ENCODE peak calls at places on chromosome 21, in ten cellular contexts. P is heart left ventricle, K is IMR-90, Y is astrocyte of the cerebellum, G is astrocyte of the spinal cord, R is cardiac fibroblast, I is fibroblast of mammary gland, A is brain microvascular endothelial cell, T is fibroblast of lung, V is mammary epithelial cell. N is an unnamed sample.

GRCh38 chr21:33940164-33940563 is 24.6 kb upstream of the ATP5PO start:
- DNase-seq in K (peak), Y (no peak), P (no peak), R (peak), V (no peak), G (peak), I (peak), T (peak), A (peak), N (peak)

GRCh38 chr21:32137266-32137665 is 141.6 kb downstream of the MIS18A start:
- DNase-seq in I (no peak), G (no peak), T (no peak), K (no peak), Y (no peak), R (no peak), P (no peak), A (no peak), V (no peak), N (no peak)

GRCh38 chr21:44087426-44088400 is 19.5 kb upstream of the PWP2 start:
- DNase-seq in V (no peak), T (no peak), P (no peak), G (no peak), R (no peak), I (no peak), Y (no peak), A (no peak), K (no peak), N (no peak)

GRCh38 chr21:40146201-40146890 is 279.1 kb downstream of the PCP4 start:
- DNase-seq in R (no peak), T (no peak), A (no peak), V (peak), P (no peak), G (no peak), I (peak), Y (no peak), K (no peak), N (no peak)

GRCh38 chr21:42097274-42097673 is 26.2 kb downstream of the UMODL1 start:
- DNase-seq in P (no peak), I (no peak), R (no peak), G (no peak), T (no peak), K (peak), A (no peak), Y (no peak), V (no peak), N (no peak)

GRCh38 chr21:45579383-45580180 is 37.3 kb upstream of the SLC19A1 start:
- DNase-seq in G (no peak), I (no peak), P (no peak), Y (no peak), T (no peak), K (no peak), V (no peak), A (no peak), R (no peak), N (no peak)

GRCh38 chr21:44748621-44749020 is 37.2 kb upstream of the TSPEAR start:
- DNase-seq in T (no peak), P (no peak), Y (no peak), R (no peak), I (no peak), V (no peak), G (no peak), K (no peak), A (no peak), N (no peak)

GRCh38 chr21:42350271-42350885 is 416 bp downstream of the TFF2 start:
- DNase-seq in K (no peak), Y (no peak), G (no peak), I (no peak), V (no peak), A (no peak), T (no peak), R (no peak), P (no peak), N (no peak)

GRCh38 chr21:46347791-46348381 is 23.9 kb downstream of the PCNT start:
- DNase-seq in Y (no peak), A (no peak), G (peak), I (peak), K (no peak), T (peak), R (peak), P (peak), V (no peak), N (peak)

GRCh38 chr21:26385721-26386120 is 187.4 kb downstream of the CYYR1 start:
- DNase-seq in G (peak), T (peak), R (peak), Y (no peak), P (no peak), A (no peak), V (peak), K (no peak), I (peak), N (peak)

GRCh38 chr21:32956257-32956656 is 69.5 kb upstream of the OLIG2 start:
- DNase-seq in A (no peak), G (no peak), Y (no peak), V (no peak), K (no peak), P (no peak), T (no peak), R (no peak), I (no peak), N (no peak)

GRCh38 chr21:45590246-45590725 is 48.0 kb upstream of the SLC19A1 start:
- DNase-seq in K (peak), G (peak), V (peak), I (peak), Y (no peak), A (no peak), R (peak), T (peak), P (peak), N (peak)

GRCh38 chr21:42199488-42200463 is 19.2 kb upstream of the ABCG1 start:
- DNase-seq in T (peak), Y (no peak), G (peak), V (peak), K (peak), A (peak), R (peak), P (no peak), I (peak), N (peak)

GRCh38 chr21:42548687-42549406 is 35.2 kb downstream of the SLC37A1 start:
- DNase-seq in I (no peak), A (no peak), R (no peak), G (no peak), K (no peak), V (no peak), P (peak), T (no peak), Y (no peak), N (no peak)

DNA sequence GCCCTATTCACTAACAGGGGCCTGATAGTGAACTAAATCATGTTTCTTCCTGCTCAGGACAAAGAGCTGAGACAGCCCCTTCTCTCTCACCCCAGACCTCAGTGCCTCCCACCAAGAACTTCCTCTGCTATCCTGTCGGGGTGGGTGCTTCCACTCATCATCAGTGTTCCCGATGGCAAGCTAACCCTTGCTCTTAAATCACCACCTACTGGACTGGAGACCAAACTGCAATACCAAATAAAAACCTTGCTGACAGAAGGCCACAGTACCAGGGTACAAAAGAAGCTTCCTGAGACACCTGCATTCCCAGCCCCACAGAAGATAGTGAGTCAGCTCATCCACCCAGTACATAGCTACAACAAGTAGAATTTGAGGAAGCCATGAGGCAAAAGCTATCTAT is 799.5 kb downstream of the LTN1 start:
- DNase-seq in T (no peak), G (no peak), V (no peak), P (no peak), R (no peak), I (no peak), A (no peak), K (no peak), Y (no peak), N (no peak)
- TF ChIP-seq CTCF in T (no peak), G (no peak), V (no peak), P (no peak), R (peak), I (no peak), A (peak), K (no peak), Y (no peak), N (no peak)

GRCh38 chr21:16590186-16590585 is 860.4 kb downstream of the USP25 start:
- DNase-seq in Y (no peak), V (no peak), R (no peak), P (no peak), K (no peak), A (no peak), I (no peak), T (no peak), G (no peak), N (no peak)
- H3K4me3 ChIP-seq in Y (no peak), V (no peak), R (no peak), P (no peak), K (no peak), A (no peak), I (no peak), T (no peak), G (no peak), N (peak)

GRCh38 chr21:38790038-38790437 is 15.7 kb upstream of the ETS2 start:
- DNase-seq in G (no peak), Y (no peak), A (no peak), K (no peak), P (no peak), V (no peak), R (no peak), I (no peak), T (no peak), N (no peak)

GRCh38 chr21:38788275-38788911 is 17.3 kb upstream of the ETS2 start:
- DNase-seq in G (no peak), K (no peak), A (no peak), R (peak), I (no peak), V (no peak), P (no peak), T (no peak), Y (no peak), N (no peak)

GRCh38 chr21:38785483-38785882 is 20.2 kb upstream of the ETS2 start:
- DNase-seq in K (no peak), R (no peak), A (no peak), G (no peak), V (no peak), T (no peak), P (no peak), Y (no peak), I (no peak), N (no peak)

GRCh38 chr21:38789275-38789674 is 16.5 kb upstream of the ETS2 start:
- DNase-seq in R (no peak), A (no peak), K (no peak), I (no peak), P (no peak), T (no peak), G (no peak), V (no peak), Y (no peak), N (no peak)

GRCh38 chr21:38787461-38788274 is 18.1 kb upstream of the ETS2 start:
- DNase-seq in V (peak), G (peak), I (peak), P (no peak), T (peak), R (peak), K (peak), Y (no peak), A (peak), N (no peak)
- TF ChIP-seq CTCF in V (no peak), G (no peak), I (no peak), P (no peak), T (no peak), R (no peak), K (no peak), Y (no peak), A (no peak), N (no peak)

DNA sequence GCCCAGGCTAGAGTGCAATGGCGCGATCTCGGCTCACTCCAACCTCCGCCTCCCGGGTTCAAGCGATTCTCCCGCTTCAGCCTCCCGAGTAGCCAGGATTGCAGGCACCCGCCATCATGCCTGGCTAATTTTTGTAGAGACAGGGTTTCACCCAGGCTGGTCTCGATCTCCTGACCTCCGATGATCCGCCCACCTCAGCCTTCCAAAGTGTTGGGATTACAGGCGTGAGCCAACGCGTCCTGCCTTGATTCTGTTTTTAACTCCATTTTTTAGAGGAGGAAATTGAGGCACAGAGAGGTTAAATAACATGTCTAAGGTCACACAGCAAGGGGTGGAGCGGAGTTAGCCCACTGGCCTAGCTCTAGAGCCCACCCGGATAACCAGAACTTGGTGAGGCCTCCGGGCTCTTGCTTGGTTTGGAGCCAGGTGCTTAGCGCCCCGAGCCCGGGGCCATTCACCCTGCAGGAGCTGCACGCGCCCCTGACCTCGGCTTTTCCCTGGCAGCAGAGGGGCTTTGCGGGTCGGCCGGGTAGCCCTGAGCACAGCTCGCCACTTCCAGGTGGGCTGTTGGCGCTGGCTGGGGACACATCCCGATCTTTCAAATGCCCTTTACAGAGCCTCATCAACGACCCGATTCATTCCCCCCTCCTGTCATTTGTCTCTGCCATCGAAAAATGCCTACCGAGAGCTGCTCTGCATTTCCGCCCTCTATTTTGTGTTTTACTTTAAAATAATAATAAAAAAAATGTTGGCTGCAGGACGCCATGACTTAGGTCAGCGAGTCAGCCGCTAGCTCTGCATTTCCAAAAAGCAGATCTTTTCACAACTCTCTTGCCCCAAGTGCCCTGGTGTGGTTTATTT is 11.2 kb downstream of the SIM2 start:
- DNase-seq in G (no peak), T (no peak), P (no peak), K (no peak), I (no peak), A (no peak), V (no peak), Y (no peak), R (no peak), N (no peak)
- H3K4me3 ChIP-seq in G (no peak), T (no peak), P (no peak), K (no peak), I (no peak), A (no peak), V (no peak), Y (no peak), R (no peak), N (no peak)

GRCh38 chr21:35249636-35250035 is 200.5 kb upstream of the RUNX1 start:
- DNase-seq in G (no peak), P (no peak), V (peak), K (no peak), Y (no peak), R (no peak), T (no peak), A (no peak), I (no peak), N (no peak)
- TF ChIP-seq CTCF in G (no peak), P (no peak), V (no peak), K (no peak), Y (no peak), R (no peak), T (no peak), A (no peak), I (no peak), N (no peak)